ENCODE peak calls at places on chromosomes 1 and 21, in five cellular contexts. P is Caki2, H is foreskin fibroblast, J is kidney, K is T-helper 9 cell. Y is an unnamed sample.

GRCh38 chr21:24045775-24046215 is 1561.5 kb downstream of the MRPL39 start:
- DNase-seq in H (no peak), J (peak), K (no peak), P (peak), Y (peak)

GRCh38 chr1:29675481-29676263 is 439.4 kb downstream of the PTPRU start:
- DNase-seq in H (no peak), P (peak), J (no peak), K (no peak), Y (no peak)

GRCh38 chr1:183604048-183604808 is 14.0 kb upstream of the NCF2 start:
- DNase-seq in H (peak), K (no peak), P (no peak), J (no peak), Y (no peak)

GRCh38 chr1:230308039-230308438 is 118.1 kb downstream of the PGBD5 start:
- DNase-seq in H (peak), P (peak), K (no peak), J (peak), Y (peak)

GRCh38 chr1:226677121-226678020 is 61.7 kb downstream of the ITPKB start:
- DNase-seq in J (no peak), K (peak), P (no peak), H (peak), Y (peak)

GRCh38 chr1:7302126-7302525 is 469.0 kb upstream of the VAMP3 start:
- DNase-seq in H (no peak), P (no peak), J (no peak), K (no peak), Y (no peak)

GRCh38 chr1:156385534-156386031 is 16.6 kb downstream of the RHBG start:
- DNase-seq in J (no peak), H (peak), P (peak), K (peak), Y (no peak)

GRCh38 chr1:35857830-35858229 is 25.2 kb upstream of the AGO1 start:
- DNase-seq in P (no peak), H (peak), J (no peak), K (no peak), Y (no peak)

GRCh38 chr1:51916587-51917405 is 38.3 kb upstream of the NRDC start:
- DNase-seq in H (peak), K (no peak), J (no peak), P (no peak), Y (no peak)

GRCh38 chr1:92987462-92987861 is 26.2 kb upstream of the DIPK1A start:
- DNase-seq in J (no peak), K (no peak), P (no peak), H (no peak), Y (no peak)

GRCh38 chr1:235919127-235919796 is 52.6 kb upstream of the LYST start:
- DNase-seq in P (peak), H (peak), K (no peak), J (no peak), Y (no peak)

GRCh38 chr21:34841154-34841553 is 172.4 kb downstream of the CLIC6 start:
- DNase-seq in J (no peak), K (no peak), P (no peak), H (no peak), Y (no peak)

GRCh38 chr1:192660613-192661012 is 24.7 kb downstream of the RGS13 start:
- DNase-seq in J (no peak), H (no peak), K (no peak), P (no peak), Y (no peak)

GRCh38 chr1:84300991-84301758 is at the start of gene SAMD13:
- DNase-seq in H (peak), J (peak), K (peak), P (peak), Y (peak)

GRCh38 chr1:47894718-47895393 is 102.3 kb downstream of the TRABD2B start:
- DNase-seq in P (no peak), K (no peak), J (peak), H (peak), Y (peak)

GRCh38 chr1:47651311-47652089 is 213.7 kb downstream of the FOXD2 start:
- DNase-seq in P (peak), H (no peak), J (no peak), K (no peak), Y (peak)

GRCh38 chr1:163085041-163085903 is 16.1 kb downstream of the RGS4 start:
- DNase-seq in J (no peak), P (no peak), K (no peak), H (peak), Y (no peak)

GRCh38 chr1:88681223-88681622 is 2.9 kb upstream of the PKN2 start:
- DNase-seq in J (no peak), K (no peak), H (no peak), P (no peak), Y (no peak)

GRCh38 chr1:155072531-155073289 is 5.9 kb upstream of the EFNA3 start:
- DNase-seq in P (no peak), J (peak), K (no peak), H (no peak), Y (no peak)

GRCh38 chr21:33197546-33197945 is 32.2 kb upstream of the IFNAR2 start:
- DNase-seq in K (no peak), P (no peak), J (no peak), H (no peak), Y (no peak)

GRCh38 chr1:24704411-24705259 is 40.6 kb upstream of the CLIC4 start:
- DNase-seq in J (no peak), K (no peak), P (peak), H (peak), Y (no peak)

GRCh38 chr1:234968470-234968869 is 160.2 kb downstream of the TOMM20 start:
- DNase-seq in J (no peak), H (no peak), K (no peak), P (no peak), Y (no peak)

GRCh38 chr1:118335372-118335771 is 150.3 kb upstream of the SPAG17 start:
- DNase-seq in K (no peak), H (no peak), J (no peak), P (peak), Y (peak)

GRCh38 chr1:119081267-119081666 is 59.2 kb downstream of the WARS2 start:
- DNase-seq in H (no peak), J (no peak), P (no peak), K (no peak), Y (no peak)

Y was measured in epithelial cell of proximal tubule.